ENCODE peak calls at places on chromosomes 6 and 20, in nine cellular contexts. T is NCI-H774; Z is AG20443; O is stimulated activated CD4-positive, alpha-beta T cell treated with anti-CD3 and anti-CD28 coated beads, TNF-alpha, amount 100 ng/mL, for 4 hours; K is neural crest cell; D is mucosa of descending colon; P is progenitor cell of endocrine pancreas; N is DMS153; Y is non-pigmented ciliary epithelial cell. A is an unnamed sample.

GRCh38 chr6:79833806-79834205 is 113.5 kb downstream of the ELOVL4 start:
- DNase-seq in D (no peak), K (no peak), O (no peak), P (no peak), T (no peak), Z (no peak), Y (no peak), N (no peak), A (no peak)

GRCh38 chr6:96939019-96939805 is 14.7 kb downstream of the KLHL32 start:
- DNase-seq in O (no peak), Y (no peak), K (no peak), N (peak), D (no peak), T (no peak), P (no peak), Z (peak), A (no peak)

GRCh38 chr6:121335111-121336008 is 1.1 kb upstream of the TBC1D32 start:
- DNase-seq in P (no peak), Z (no peak), K (no peak), T (no peak), O (no peak), Y (no peak), D (no peak), N (no peak), A (no peak)

GRCh38 chr6:42281016-42281533 is 63.4 kb upstream of the MRPS10 start:
- DNase-seq in T (no peak), Z (no peak), K (no peak), Y (no peak), N (no peak), O (no peak), D (no peak), P (no peak), A (no peak)

GRCh38 chr6:142802124-142802523 is 142.9 kb downstream of the HIVEP2 start:
- DNase-seq in K (no peak), Z (peak), Y (peak), D (no peak), P (no peak), O (peak), T (no peak), N (no peak), A (no peak)

GRCh38 chr20:63488331-63489251 is 10.3 kb downstream of the EEF1A2 start:
- DNase-seq in O (no peak), Y (no peak), N (no peak), Z (no peak), D (no peak), T (no peak), P (no peak), K (no peak), A (no peak)

GRCh38 chr6:148746363-148747144 is at the start of gene UST:
- DNase-seq in Y (peak), Z (peak), D (peak), N (no peak), K (peak), T (peak), O (no peak), P (peak), A (no peak)

GRCh38 chr6:128827675-128828464 is 55.1 kb upstream of the LAMA2 start:
- DNase-seq in K (no peak), N (no peak), O (no peak), Z (peak), P (no peak), T (no peak), Y (peak), D (no peak), A (no peak)

GRCh38 chr6:36977470-36977941 is 8.5 kb downstream of the MTCH1 start:
- DNase-seq in N (no peak), O (no peak), Y (no peak), T (no peak), K (no peak), Z (no peak), P (no peak), D (no peak), A (no peak)

A was measured in GM19239.